ENCODE peak calls at places on chromosomes 13 and 19, in ten cellular contexts. C is A549, Q is right atrium auricular region, Z is AG10803, S is astrocyte, E is left ventricle myocardium inferior, D is colonic mucosa, L is K562, A is endothelial cell, O is suprapubic skin. X is an unnamed sample.

GRCh38 chr19:54017266-54017665 is 25.8 kb downstream of the CACNG6 start:
- DNase-seq in A (no peak), E (no peak), L (no peak), O (no peak), D (no peak), C (peak), Z (peak), Q (no peak), S (peak), X (no peak)

GRCh38 chr19:50358483-50359431 is 6.7 kb downstream of the NAPSA start:
- DNase-seq in O (no peak), S (no peak), D (peak), A (no peak), E (peak), Z (peak), L (peak), C (no peak), Q (no peak), X (no peak)

GRCh38 chr13:59497845-59498244 is 665.9 kb downstream of the DIAPH3 start:
- DNase-seq in O (no peak), E (no peak), C (no peak), L (no peak), Q (no peak), S (no peak), D (no peak), Z (no peak), A (no peak), X (no peak)

GRCh38 chr19:38020331-38020730 is 113.3 kb downstream of the SIPA1L3 start:
- DNase-seq in A (no peak), C (no peak), O (no peak), E (no peak), Z (no peak), S (no peak), L (no peak), Q (no peak), D (no peak), X (no peak)

GRCh38 chr19:35458821-35459391 is 10.8 kb downstream of the FFAR2 start:
- DNase-seq in D (peak), C (peak), S (no peak), O (no peak), E (no peak), A (no peak), Z (no peak), L (no peak), Q (no peak), X (peak)

GRCh38 chr13:22220186-22221160 is 549.6 kb downstream of the FGF9 start:
- DNase-seq in S (no peak), L (no peak), A (no peak), O (no peak), E (no peak), C (no peak), Q (no peak), Z (peak), D (peak), X (no peak)

GRCh38 chr19:29098863-29099481 is 114.0 kb downstream of the UQCRFS1 start:
- DNase-seq in Q (peak), L (peak), S (no peak), O (peak), D (peak), Z (peak), E (peak), C (peak), A (no peak), X (no peak)

GRCh38 chr19:50290011-50290410 is 39.2 kb downstream of the KCNC3 start:
- DNase-seq in L (no peak), E (no peak), A (no peak), D (no peak), Q (no peak), C (no peak), O (no peak), Z (no peak), S (no peak), X (no peak)

GRCh38 chr13:72696590-72696989 is 30.8 kb downstream of the MZT1 start:
- DNase-seq in O (no peak), L (no peak), Z (peak), A (no peak), E (no peak), D (no peak), S (peak), Q (no peak), C (peak), X (no peak)

GRCh38 chr13:36612242-36612641 is 61.6 kb upstream of the SERTM1 start:
- DNase-seq in Q (no peak), E (no peak), A (no peak), L (no peak), Z (no peak), C (no peak), D (no peak), S (no peak), O (no peak), X (no peak)

GRCh38 chr19:35369522-35369921 is 1.3 kb upstream of the GPR42 start:
- DNase-seq in L (no peak), C (no peak), Z (no peak), E (no peak), Q (no peak), O (no peak), D (no peak), S (no peak), A (no peak), X (no peak)

GRCh38 chr13:71304861-71305260 is 562.1 kb downstream of the DACH1 start:
- DNase-seq in S (no peak), C (no peak), O (no peak), Z (no peak), D (no peak), A (no peak), E (no peak), Q (no peak), L (no peak), X (peak)

GRCh38 chr13:71306821-71307220 is 560.2 kb downstream of the DACH1 start:
- DNase-seq in E (no peak), A (no peak), L (no peak), Z (no peak), C (no peak), Q (no peak), S (no peak), D (no peak), O (no peak), X (no peak)

GRCh38 chr13:71300602-71301001 is 566.4 kb downstream of the DACH1 start:
- DNase-seq in C (no peak), S (no peak), L (no peak), E (no peak), Z (no peak), D (no peak), Q (no peak), A (no peak), O (no peak), X (no peak)

GRCh38 chr13:71303144-71303543 is 563.9 kb downstream of the DACH1 start:
- DNase-seq in D (no peak), L (no peak), O (no peak), Q (no peak), E (no peak), Z (no peak), C (no peak), S (no peak), A (no peak), X (no peak)
- TF ChIP-seq CTCF in D (no peak), L (no peak), O (no peak), Q (no peak), E (peak), Z (no peak), C (no peak), S (no peak), A (no peak), X (peak)

DNA sequence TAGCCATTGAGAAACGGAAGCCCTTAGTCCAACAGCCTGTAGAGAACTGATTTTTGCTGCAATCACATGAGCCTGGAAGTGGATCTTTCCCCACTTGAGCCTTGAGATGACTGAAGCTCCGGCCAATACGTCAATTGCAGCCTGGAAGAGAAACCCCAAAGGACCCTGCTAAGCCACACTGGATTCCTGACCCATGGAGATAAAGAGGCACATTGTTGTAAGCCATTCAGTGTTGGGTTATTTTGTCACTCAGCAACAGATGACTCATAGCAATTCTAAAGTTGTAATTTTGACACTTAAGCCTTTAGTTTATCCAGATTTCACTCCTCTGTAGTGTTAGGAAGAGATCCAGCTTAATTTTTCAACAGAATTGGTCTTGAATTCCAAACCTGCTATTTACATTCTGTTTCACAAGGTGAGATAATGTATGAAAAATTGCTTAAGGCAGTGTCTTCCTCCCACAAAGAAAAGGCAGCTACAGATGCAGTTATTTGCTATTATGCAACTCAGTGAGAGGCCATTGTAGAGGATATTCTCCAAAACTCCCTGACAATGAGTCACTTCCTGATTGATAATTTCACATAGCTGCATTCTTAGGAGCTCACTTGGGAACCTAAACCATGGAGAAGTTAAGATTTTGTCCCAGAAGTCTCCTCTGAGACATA is 59.4 kb upstream of the TSHZ3 start:
- DNase-seq in A (no peak), D (no peak), O (no peak), Z (peak), S (peak), C (peak), Q (peak), L (peak), E (no peak), X (no peak)
- TF ChIP-seq CTCF in A (no peak), D (no peak), O (no peak), Z (no peak), S (no peak), C (no peak), Q (no peak), L (no peak), E (no peak), X (no peak)

DNA sequence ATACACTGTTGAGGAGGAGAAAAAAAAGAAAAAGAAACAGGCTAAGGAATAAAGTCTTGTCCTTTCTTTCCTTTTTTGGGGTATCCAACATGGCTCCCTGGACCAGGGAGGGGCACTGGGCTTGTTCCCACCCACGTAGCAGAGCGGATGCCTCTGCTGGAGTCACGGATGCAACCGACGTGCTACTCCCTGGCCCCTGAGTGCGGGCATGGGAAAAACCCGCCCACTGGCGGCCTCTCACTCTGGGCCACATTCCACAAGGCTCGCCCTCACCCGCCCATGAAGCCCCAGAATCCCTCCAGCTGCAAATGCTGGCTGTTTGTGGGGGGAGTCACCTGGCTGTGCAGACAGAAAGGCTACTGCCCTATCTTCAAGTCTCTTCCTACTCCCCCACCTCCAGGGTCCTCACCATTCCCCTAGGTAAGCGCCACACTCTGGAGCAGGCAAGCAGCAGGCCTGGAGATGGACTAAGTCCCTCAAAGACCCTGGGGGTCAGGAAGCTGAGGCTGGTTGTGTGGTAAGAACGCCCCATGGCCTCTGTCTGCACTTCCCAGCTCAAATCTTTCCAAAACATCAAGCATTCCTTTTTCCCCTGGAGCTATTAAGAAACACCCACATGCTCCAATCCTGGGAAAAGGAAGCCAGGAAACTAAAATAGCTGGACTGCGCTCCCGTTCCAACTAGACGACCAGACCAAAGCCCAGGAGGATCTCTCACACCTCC is 17.8 kb upstream of the EPHX3 start:
- DNase-seq in A (no peak), Q (peak), O (no peak), S (peak), E (peak), L (no peak), Z (peak), C (peak), D (peak), X (no peak)
- TF ChIP-seq CTCF in A (no peak), Q (no peak), O (no peak), S (no peak), E (no peak), L (no peak), Z (no peak), C (no peak), D (no peak), X (no peak)

DNA sequence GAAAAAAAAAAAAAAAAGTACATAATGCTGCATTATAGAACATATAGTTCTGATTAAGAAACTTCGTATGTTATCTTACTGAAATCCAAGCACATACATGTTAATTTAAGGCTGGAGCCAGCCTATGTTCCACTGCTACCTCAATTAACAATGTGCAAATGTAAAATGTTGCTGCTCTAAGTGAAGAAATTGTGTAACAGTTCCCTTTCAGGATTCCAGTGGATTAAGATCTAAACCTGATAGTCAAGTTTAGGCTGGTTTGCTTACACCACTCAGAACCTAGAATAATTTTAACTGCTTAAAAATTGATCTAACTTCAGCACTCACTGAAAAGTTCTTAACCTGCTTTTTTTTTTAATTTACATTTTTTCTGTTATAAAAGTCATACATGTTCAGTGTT is 4.2 kb downstream of the VPS36 start:
- DNase-seq in S (no peak), C (no peak), A (no peak), D (no peak), Z (no peak), O (no peak), Q (no peak), L (no peak), E (no peak), X (no peak)
- TF ChIP-seq CTCF in S (no peak), C (no peak), A (no peak), D (no peak), Z (no peak), O (no peak), Q (no peak), L (no peak), E (no peak), X (no peak)